ENCODE peak calls at places on chromosome 18, in seven cellular contexts. One of them, this sample, is unnamed.

GRCh38 chr18:46320928-46321855 is 217.0 kb downstream of the HAUS1 start:
- DNase-seq in spleen: no peak
- DNase-seq in Peyer's patch: no peak
- DNase-seq in sigmoid colon: no peak
- DNase-seq in IMR-90: peak
- DNase-seq in HCT116: no peak
- DNase-seq in adrenal gland: no peak
- DNase-seq in this sample: no peak

GRCh38 chr18:6289454-6290242 is 125.1 kb downstream of the L3MBTL4 start:
- DNase-seq in adrenal gland: no peak
- DNase-seq in Peyer's patch: no peak
- DNase-seq in spleen: no peak
- DNase-seq in sigmoid colon: no peak
- DNase-seq in IMR-90: no peak
- DNase-seq in HCT116: no peak
- DNase-seq in this sample: no peak

GRCh38 chr18:75088021-75088506 is 120.9 kb downstream of the PTGR3 start:
- DNase-seq in spleen: no peak
- DNase-seq in IMR-90: no peak
- DNase-seq in Peyer's patch: no peak
- DNase-seq in HCT116: no peak
- DNase-seq in adrenal gland: no peak
- DNase-seq in sigmoid colon: no peak
- DNase-seq in this sample: peak

GRCh38 chr18:8860845-8861642 is 155.7 kb downstream of the MTCL1 start:
- DNase-seq in spleen: no peak
- DNase-seq in adrenal gland: no peak
- DNase-seq in Peyer's patch: no peak
- DNase-seq in HCT116: no peak
- DNase-seq in sigmoid colon: no peak
- DNase-seq in IMR-90: no peak
- DNase-seq in this sample: no peak

GRCh38 chr18:32441536-32441935 is 29.1 kb downstream of the GAREM1 start:
- DNase-seq in HCT116: no peak
- DNase-seq in sigmoid colon: no peak
- DNase-seq in spleen: no peak
- DNase-seq in IMR-90: no peak
- DNase-seq in Peyer's patch: no peak
- DNase-seq in adrenal gland: no peak
- DNase-seq in this sample: no peak

GRCh38 chr18:25133879-25134278 is 218.1 kb downstream of the ZNF521 start:
- DNase-seq in HCT116: no peak
- DNase-seq in spleen: no peak
- DNase-seq in Peyer's patch: no peak
- DNase-seq in adrenal gland: no peak
- DNase-seq in IMR-90: no peak
- DNase-seq in sigmoid colon: no peak
- DNase-seq in this sample: no peak

GRCh38 chr18:75884728-75885127 is 457.2 kb upstream of the SMIM21 start:
- DNase-seq in sigmoid colon: no peak
- DNase-seq in adrenal gland: no peak
- DNase-seq in HCT116: no peak
- DNase-seq in Peyer's patch: no peak
- DNase-seq in spleen: no peak
- DNase-seq in IMR-90: no peak
- DNase-seq in this sample: no peak

GRCh38 chr18:35982404-35983114 is 10.1 kb downstream of the RMP24 start:
- DNase-seq in sigmoid colon: no peak
- DNase-seq in IMR-90: peak
- DNase-seq in Peyer's patch: no peak
- DNase-seq in HCT116: no peak
- DNase-seq in adrenal gland: no peak
- DNase-seq in spleen: no peak
- DNase-seq in this sample: no peak

GRCh38 chr18:75915941-75916640 is 488.6 kb upstream of the SMIM21 start:
- DNase-seq in Peyer's patch: no peak
- DNase-seq in HCT116: no peak
- DNase-seq in sigmoid colon: no peak
- DNase-seq in IMR-90: no peak
- DNase-seq in adrenal gland: no peak
- DNase-seq in spleen: peak
- DNase-seq in this sample: peak

GRCh38 chr18:48799724-48800315 is 150.9 kb downstream of the SMAD7 start:
- DNase-seq in HCT116: no peak
- DNase-seq in Peyer's patch: peak
- DNase-seq in spleen: peak
- DNase-seq in IMR-90: no peak
- DNase-seq in sigmoid colon: peak
- DNase-seq in adrenal gland: peak
- DNase-seq in this sample: peak

GRCh38 chr18:45837283-45838070 is 12.0 kb downstream of the SIGLEC15 start:
- DNase-seq in sigmoid colon: no peak
- DNase-seq in spleen: peak
- DNase-seq in Peyer's patch: peak
- DNase-seq in IMR-90: no peak
- DNase-seq in adrenal gland: peak
- DNase-seq in HCT116: no peak
- DNase-seq in this sample: peak

GRCh38 chr18:12299862-12300261 is 8.2 kb upstream of the TUBB6 start:
- DNase-seq in adrenal gland: no peak
- DNase-seq in sigmoid colon: no peak
- DNase-seq in spleen: no peak
- DNase-seq in HCT116: no peak
- DNase-seq in IMR-90: no peak
- DNase-seq in Peyer's patch: no peak
- DNase-seq in this sample: no peak

GRCh38 chr18:12304351-12305210 is 3.5 kb upstream of the TUBB6 start:
- DNase-seq in IMR-90: peak
- DNase-seq in sigmoid colon: peak
- DNase-seq in spleen: no peak
- DNase-seq in HCT116: no peak
- DNase-seq in adrenal gland: no peak
- DNase-seq in Peyer's patch: no peak
- DNase-seq in this sample: peak

GRCh38 chr18:12301263-12302005 is 6.6 kb upstream of the TUBB6 start:
- DNase-seq in HCT116: no peak
- DNase-seq in spleen: peak
- DNase-seq in Peyer's patch: no peak
- DNase-seq in IMR-90: no peak
- DNase-seq in adrenal gland: no peak
- DNase-seq in sigmoid colon: peak
- DNase-seq in this sample: no peak

GRCh38 chr18:12305211-12305610 is 2.8 kb upstream of the TUBB6 start:
- DNase-seq in IMR-90: no peak
- DNase-seq in adrenal gland: no peak
- DNase-seq in Peyer's patch: no peak
- DNase-seq in spleen: peak
- DNase-seq in HCT116: no peak
- DNase-seq in sigmoid colon: no peak
- DNase-seq in this sample: no peak

DNA sequence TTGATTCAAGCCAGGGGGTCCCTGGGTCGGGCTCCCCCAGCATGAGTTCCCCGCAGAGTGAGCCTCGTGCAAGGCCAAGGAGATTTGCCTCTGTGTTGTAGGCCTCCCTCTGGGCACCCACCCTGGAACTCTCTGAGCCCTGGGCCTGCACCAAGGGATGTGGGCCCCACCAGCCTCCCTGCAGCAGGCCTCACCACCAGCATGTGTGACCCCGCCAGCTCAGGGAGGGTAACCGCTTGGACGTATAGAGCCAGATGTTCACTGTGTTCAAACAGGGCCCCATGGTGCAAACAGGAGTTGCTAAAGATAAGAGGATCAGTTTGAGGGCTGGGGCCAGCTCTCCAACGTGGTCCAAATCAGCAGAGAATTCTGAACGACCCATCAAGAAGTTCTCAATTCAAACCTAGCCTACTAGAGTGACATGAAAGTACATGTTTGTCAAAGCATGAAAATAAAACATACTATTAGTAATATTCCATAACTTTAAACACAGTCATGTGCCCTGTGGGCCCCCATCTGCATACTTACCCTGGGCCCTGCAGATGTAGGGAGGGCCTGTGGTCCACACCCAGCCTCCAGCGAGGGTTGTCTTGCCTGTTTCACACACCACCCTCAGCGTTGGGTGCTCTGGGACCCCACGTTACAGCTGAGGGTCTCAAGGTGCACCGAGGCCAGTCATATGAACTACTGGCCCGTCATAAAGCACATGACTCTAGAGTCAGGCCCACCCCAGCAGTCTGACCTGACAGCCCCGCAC is 5.5 kb upstream of the TUBB6 start:
- DNase-seq in HCT116: no peak
- DNase-seq in IMR-90: no peak
- DNase-seq in sigmoid colon: peak
- DNase-seq in Peyer's patch: no peak
- DNase-seq in adrenal gland: no peak
- DNase-seq in spleen: no peak
- DNase-seq in this sample: no peak
- TF ChIP-seq POLR2A in HCT116: no peak
- TF ChIP-seq POLR2A in IMR-90: no peak
- TF ChIP-seq POLR2A in sigmoid colon: no peak
- TF ChIP-seq POLR2A in Peyer's patch: no peak
- TF ChIP-seq POLR2A in adrenal gland: no peak
- TF ChIP-seq POLR2A in spleen: no peak
- TF ChIP-seq POLR2A in this sample: no peak

DNA sequence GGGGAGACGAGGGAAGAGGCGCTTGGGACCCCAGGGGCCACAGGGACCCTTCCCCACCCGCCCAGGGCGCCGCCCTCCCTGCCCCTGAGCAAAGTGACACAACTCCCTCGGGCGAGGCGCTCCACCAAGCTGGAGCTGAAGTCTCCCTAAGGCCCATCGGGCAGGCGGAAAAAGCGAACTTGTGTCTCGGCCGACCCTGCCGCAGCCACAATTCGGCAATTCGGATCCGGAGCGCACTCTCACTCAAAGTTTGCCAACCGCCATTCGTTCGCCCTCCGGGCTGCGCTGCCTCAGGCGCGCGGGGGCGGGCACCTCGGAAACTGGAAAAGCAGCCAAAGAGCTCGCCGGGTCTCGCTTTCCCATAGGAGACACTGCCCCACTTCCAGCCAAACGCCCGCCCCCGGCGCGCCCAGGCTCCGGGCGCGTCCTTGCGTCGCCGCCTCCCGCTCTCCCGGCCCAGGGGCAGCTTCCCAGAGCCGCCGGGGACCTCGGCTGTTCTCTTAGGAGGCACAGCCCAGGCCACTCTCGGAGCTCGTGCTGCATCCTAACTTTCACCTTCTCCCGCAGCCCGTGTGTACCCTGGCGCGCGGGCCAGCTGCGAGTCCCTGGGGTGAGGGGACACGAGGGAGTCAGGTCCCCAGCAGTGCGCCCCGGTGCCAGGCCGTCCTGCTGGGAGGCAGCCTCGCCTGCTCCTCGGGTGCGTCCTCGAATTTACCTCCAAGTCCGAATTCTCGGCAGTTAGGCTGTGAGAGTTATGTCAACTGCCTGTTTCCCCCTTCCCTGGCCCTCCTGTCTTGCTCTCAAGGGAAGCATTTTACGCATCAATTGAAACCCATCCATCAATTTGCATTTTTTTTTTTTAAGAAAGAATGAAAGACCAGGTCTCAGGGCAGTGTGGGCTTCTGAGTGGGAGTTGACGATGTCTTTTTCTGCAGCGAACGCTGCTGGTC is 1.4 kb upstream of the KCTD1 start:
- DNase-seq in IMR-90: peak
- DNase-seq in adrenal gland: peak
- DNase-seq in spleen: peak
- DNase-seq in Peyer's patch: peak
- DNase-seq in HCT116: peak
- DNase-seq in sigmoid colon: peak
- DNase-seq in this sample: peak
- TF ChIP-seq POLR2A in IMR-90: no peak
- TF ChIP-seq POLR2A in adrenal gland: peak
- TF ChIP-seq POLR2A in spleen: no peak
- TF ChIP-seq POLR2A in Peyer's patch: no peak
- TF ChIP-seq POLR2A in HCT116: peak
- TF ChIP-seq POLR2A in sigmoid colon: no peak
- TF ChIP-seq POLR2A in this sample: no peak

DNA sequence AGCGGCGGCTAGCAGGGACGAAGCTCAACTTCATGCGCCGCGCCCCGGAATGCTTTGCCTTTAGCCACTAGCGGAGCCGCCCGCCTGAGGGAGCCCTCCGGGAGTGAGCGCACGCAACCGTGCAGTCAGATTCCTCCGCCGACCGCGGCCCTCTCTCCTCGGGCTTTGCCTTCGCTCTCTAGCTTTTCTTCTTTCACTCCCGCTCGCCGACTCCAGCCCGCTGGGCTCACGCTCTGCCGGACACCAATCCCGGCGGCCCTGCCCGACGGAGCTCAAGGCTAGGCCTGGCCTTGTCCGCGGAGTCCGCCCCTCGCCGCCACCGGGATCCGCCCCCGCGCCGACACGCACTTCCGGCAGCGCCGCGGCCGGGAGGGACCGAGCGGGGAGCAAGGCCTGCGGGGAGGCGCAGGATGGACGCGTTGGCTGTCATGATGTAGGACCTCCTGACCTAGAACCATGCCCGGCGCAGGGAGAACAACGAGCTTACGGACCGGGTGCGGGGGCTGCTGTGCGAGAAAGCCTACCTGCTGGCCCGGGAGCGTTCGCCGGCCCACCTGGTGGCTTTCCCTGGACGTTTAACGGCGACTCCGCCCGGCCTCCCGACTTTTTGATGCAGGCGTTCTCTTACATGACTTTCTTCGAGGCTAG is 40.8 kb upstream of the AKAIN1 start:
- DNase-seq in IMR-90: peak
- DNase-seq in adrenal gland: peak
- DNase-seq in Peyer's patch: peak
- DNase-seq in HCT116: no peak
- DNase-seq in sigmoid colon: peak
- DNase-seq in spleen: peak
- DNase-seq in this sample: peak
- TF ChIP-seq POLR2A in IMR-90: peak
- TF ChIP-seq POLR2A in adrenal gland: peak
- TF ChIP-seq POLR2A in Peyer's patch: peak
- TF ChIP-seq POLR2A in HCT116: no peak
- TF ChIP-seq POLR2A in sigmoid colon: peak
- TF ChIP-seq POLR2A in spleen: peak
- TF ChIP-seq POLR2A in this sample: peak

DNA sequence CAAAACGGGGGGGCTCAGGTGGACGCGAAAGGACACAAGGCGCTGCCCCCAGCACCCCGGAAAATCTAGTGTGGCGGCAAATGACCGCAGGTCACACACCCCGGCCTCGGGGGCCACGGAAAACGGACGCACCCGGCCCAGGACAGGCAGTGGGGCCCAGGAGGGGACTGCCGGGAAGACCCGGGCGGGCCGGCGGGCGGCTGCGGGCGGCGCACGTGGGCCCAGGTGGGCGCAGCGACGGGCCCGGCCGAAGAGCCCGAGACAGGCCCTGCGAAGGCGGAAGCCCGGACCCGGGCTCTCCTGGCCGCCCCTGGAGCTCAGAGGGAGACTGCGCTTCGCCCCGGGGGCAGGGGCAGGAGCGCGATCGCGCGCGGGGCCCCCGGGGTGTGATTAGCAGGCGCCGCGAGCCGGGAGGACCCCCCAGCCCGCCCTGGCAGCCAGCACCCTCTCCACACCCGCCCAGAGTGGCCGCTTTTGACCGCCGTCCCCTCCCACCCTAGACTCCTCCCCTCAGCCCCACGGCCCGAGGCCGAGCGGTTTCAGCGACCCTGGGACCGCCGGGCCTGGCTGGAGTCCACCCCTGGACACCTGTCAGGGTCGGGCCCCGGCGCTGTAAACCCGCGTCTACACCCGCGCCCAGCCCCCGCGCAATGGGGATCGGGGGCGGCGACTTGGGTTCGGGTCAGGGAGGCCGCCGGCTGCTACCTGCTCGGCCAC is 773 bp downstream of the MBP start:
- DNase-seq in sigmoid colon: peak
- DNase-seq in IMR-90: no peak
- DNase-seq in HCT116: no peak
- DNase-seq in spleen: peak
- DNase-seq in Peyer's patch: peak
- DNase-seq in adrenal gland: peak
- DNase-seq in this sample: peak
- TF ChIP-seq POLR2A in sigmoid colon: no peak
- TF ChIP-seq POLR2A in IMR-90: no peak
- TF ChIP-seq POLR2A in HCT116: no peak
- TF ChIP-seq POLR2A in spleen: no peak
- TF ChIP-seq POLR2A in Peyer's patch: peak
- TF ChIP-seq POLR2A in adrenal gland: no peak
- TF ChIP-seq POLR2A in this sample: no peak

This sample was measured in testis.